ENCODE peak calls at places on chromosomes 13 and 19, in eight cellular contexts. B, R, J, H, Z, M, I and D are unnamed samples.

GRCh38 chr19:2602391-2603181 is 99.9 kb downstream of the GNG7 start:
- DNase-seq in B (peak), H (no peak), M (no peak), Z (peak), R (peak), I (peak), J (peak), D (peak)

GRCh38 chr19:29886535-29886934 is 55.5 kb upstream of the URI1 start:
- DNase-seq in J (no peak), B (no peak), H (no peak), Z (no peak), R (no peak), I (no peak), M (no peak), D (peak)

GRCh38 chr19:16423891-16424290 is 47.9 kb downstream of the EPS15L1 start:
- DNase-seq in Z (no peak), M (no peak), B (no peak), I (no peak), H (no peak), J (no peak), R (no peak), D (no peak)

GRCh38 chr19:18558595-18558994 is 925 bp downstream of the KXD1 start:
- DNase-seq in I (no peak), B (no peak), R (no peak), J (no peak), M (no peak), H (no peak), Z (no peak), D (no peak)

GRCh38 chr13:55777612-55778011 is 1363.1 kb upstream of the PRR20A start:
- DNase-seq in R (no peak), H (no peak), M (no peak), B (no peak), J (no peak), Z (no peak), I (no peak), D (no peak)

GRCh38 chr13:74217816-74218215 is 83.6 kb upstream of the KLF12 start:
- DNase-seq in M (no peak), B (peak), J (no peak), Z (no peak), R (no peak), H (no peak), I (peak), D (no peak)

GRCh38 chr13:79455331-79455730 is 25.6 kb upstream of the NDFIP2 start:
- DNase-seq in J (peak), M (no peak), I (peak), R (no peak), Z (no peak), B (no peak), H (no peak), D (no peak)

GRCh38 chr19:48966541-48967345 is 1.6 kb downstream of the FTL start:
- DNase-seq in H (no peak), J (no peak), R (no peak), I (no peak), Z (no peak), M (no peak), B (peak), D (no peak)

GRCh38 chr19:7500811-7501450 is 12.1 kb upstream of the PEX11G start:
- DNase-seq in Z (peak), I (peak), H (peak), M (peak), B (peak), R (no peak), J (peak), D (no peak)

GRCh38 chr13:113853518-113854237 is 10.2 kb downstream of the GAS6 start:
- DNase-seq in M (no peak), B (peak), R (peak), Z (peak), I (peak), H (no peak), J (no peak), D (no peak)

GRCh38 chr19:55536951-55537740 is at the start of gene SBK2:
- DNase-seq in H (no peak), B (no peak), R (no peak), M (no peak), I (no peak), Z (peak), J (no peak), D (no peak)
- TF ChIP-seq CTCF in H (no peak), B (peak), R (no peak), M (peak), I (peak), Z (peak), J (no peak), D (peak)

GRCh38 chr19:41892173-41892902 is 9.4 kb downstream of the ARHGEF1 start:
- DNase-seq in J (no peak), R (no peak), H (no peak), I (no peak), M (no peak), Z (no peak), B (no peak), D (peak)

GRCh38 chr19:41895745-41896580 is 13.0 kb downstream of the ARHGEF1 start:
- DNase-seq in I (no peak), R (no peak), B (no peak), Z (no peak), J (no peak), H (peak), M (peak), D (peak)

GRCh38 chr19:41896581-41896942 is 13.6 kb downstream of the ARHGEF1 start:
- DNase-seq in I (no peak), J (no peak), Z (no peak), R (no peak), B (no peak), H (no peak), M (no peak), D (no peak)

GRCh38 chr19:41894350-41894749 is 11.4 kb downstream of the ARHGEF1 start:
- DNase-seq in M (no peak), R (no peak), B (no peak), Z (no peak), J (no peak), I (no peak), H (no peak), D (no peak)

GRCh38 chr19:41893899-41894298 is 10.9 kb downstream of the ARHGEF1 start:
- DNase-seq in H (peak), Z (peak), J (no peak), B (peak), M (no peak), I (peak), R (no peak), D (no peak)
- TF ChIP-seq CTCF in H (no peak), Z (no peak), J (no peak), B (peak), M (no peak), I (peak), R (no peak), D (no peak)

DNA sequence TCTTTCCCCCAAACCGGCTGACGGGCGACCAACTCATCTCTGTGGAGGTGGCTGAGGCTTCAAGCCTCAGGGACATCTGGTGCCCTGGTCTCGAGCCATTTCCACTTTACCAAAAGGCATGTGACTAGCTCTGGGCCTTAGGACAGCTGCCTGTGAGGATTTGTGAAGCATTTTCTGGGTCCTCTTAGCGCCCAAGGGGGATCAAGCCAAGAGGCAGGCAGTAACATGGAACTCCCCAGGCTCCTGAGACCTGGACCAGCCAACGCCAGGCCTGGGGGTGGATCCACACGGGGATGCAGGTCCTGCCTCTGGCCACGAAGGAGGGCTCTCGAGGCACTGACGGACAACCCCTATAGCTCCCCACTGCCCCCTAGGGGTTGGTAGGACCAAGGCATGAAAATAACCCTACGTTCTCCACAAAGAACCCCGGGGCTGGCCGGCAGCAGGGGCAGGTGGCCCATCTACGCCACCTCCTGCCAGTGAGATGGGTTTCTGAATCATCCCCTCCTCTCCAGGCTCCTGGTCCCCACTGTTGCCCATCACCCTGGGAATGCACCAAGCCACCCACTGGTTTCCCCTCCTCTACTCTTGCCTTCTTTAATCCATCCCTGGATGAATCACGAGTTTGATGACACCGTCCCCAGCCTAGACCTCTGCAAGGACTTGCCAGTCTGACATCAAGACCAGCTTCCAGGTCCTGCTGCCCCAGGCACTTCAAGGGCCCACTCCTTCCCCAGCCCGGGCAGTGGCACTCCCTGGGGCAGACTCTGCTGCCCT is 7.0 kb upstream of the MYDGF start:
- DNase-seq in B (peak), J (peak), H (peak), M (no peak), Z (peak), R (no peak), I (peak), D (no peak)
- TF ChIP-seq CTCF in B (peak), J (peak), H (peak), M (peak), Z (peak), R (no peak), I (peak), D (peak)

DNA sequence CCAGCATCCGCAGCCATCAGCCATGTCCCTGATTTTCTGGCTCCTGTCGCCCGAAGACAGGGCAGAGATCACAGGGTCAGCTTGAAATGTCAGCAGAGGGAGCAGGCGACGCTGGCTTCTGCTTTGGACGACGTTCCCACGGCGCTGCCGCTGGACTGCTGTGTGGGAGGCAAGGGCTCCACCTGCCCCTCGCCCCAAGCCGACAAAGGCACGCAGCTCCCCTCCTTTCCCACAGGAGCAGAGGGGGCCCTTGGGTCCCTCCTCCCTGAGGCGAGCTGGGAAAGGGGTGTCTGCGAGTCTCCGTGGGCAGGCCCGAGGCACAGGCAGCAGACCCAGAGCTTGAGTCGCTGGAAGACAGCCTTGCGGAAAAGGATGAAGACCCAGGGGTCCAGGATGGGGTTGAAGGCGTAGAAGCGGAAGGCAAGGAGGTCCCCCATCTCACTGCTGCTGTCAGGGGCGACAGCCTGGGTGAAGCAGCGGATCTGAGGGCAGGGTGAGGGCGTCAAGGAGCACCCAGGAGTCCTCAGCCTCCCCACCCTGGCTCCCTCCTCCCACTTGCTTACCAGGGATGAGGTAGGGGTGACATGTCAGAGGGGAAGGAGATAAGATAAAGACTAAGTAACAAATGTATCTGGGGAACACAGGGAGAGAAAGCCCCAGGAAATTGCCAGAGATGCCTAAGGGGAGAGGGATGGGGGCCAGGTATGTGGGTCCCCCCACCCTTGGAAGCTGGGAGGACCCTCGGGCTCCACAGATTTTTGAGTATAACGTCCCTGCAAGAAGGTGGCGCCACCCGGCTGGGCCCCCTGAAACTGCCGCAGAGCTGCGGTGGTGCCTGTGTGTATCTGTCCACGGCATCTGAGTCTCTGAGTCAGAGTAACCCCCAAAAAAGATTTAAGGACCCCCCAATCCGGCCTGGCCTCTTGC is 3.4 kb downstream of the PTGIR start:
- DNase-seq in B (no peak), M (no peak), H (no peak), J (no peak), R (peak), Z (no peak), I (peak), D (no peak)
- TF ChIP-seq CTCF in B (no peak), M (no peak), H (no peak), J (no peak), R (peak), Z (peak), I (no peak), D (peak)

GRCh38 chr13:19822673-19823072 is 39.9 kb upstream of the PSPC1 start:
- DNase-seq in B (no peak), Z (no peak), H (no peak), I (no peak), J (no peak), M (no peak), R (peak), D (no peak)

GRCh38 chr13:19817510-19818158 is 34.9 kb upstream of the PSPC1 start:
- DNase-seq in Z (no peak), B (no peak), J (no peak), R (no peak), I (no peak), M (no peak), H (no peak), D (peak)

GRCh38 chr13:19817106-19817505 is 34.4 kb upstream of the PSPC1 start:
- DNase-seq in I (no peak), B (no peak), J (no peak), H (no peak), M (no peak), R (no peak), Z (no peak), D (peak)

GRCh38 chr13:19818223-19818842 is 35.6 kb upstream of the PSPC1 start:
- DNase-seq in M (peak), I (no peak), J (peak), Z (peak), H (peak), B (peak), R (peak), D (peak)
- TF ChIP-seq CTCF in M (peak), I (peak), J (peak), Z (peak), H (peak), B (peak), R (peak), D (peak)